ENCODE peak calls at places on chromosome 9, in seven cellular contexts. One of them, this sample, is unnamed.
A peak's percentile ranks its signal among the peaks of the same experiment; 100 is the strongest.

GRCh38 chr9:108049026-108049591 is 559.5 kb upstream of the KLF4 start:
- DNase-seq in sigmoid colon: no peak
- DNase-seq in neural crest cell: no peak
- DNase-seq in A549: peak; percentile 47
- DNase-seq in mesothelial cell of epicardium: no peak
- DNase-seq in fibroblast of mammary gland: peak; percentile 95
- DNase-seq in endodermal cell: no peak
- DNase-seq in this sample: no peak

GRCh38 chr9:112777914-112778313 is 27.4 kb downstream of the SNX30 start:
- DNase-seq in sigmoid colon: no peak
- DNase-seq in neural crest cell: no peak
- DNase-seq in A549: no peak
- DNase-seq in mesothelial cell of epicardium: no peak
- DNase-seq in fibroblast of mammary gland: peak; percentile 56
- DNase-seq in endodermal cell: no peak
- DNase-seq in this sample: no peak

GRCh38 chr9:18861599-18862546 is 171.1 kb downstream of the SAXO1 start:
- DNase-seq in sigmoid colon: peak; percentile 79
- DNase-seq in neural crest cell: peak; percentile 6
- DNase-seq in A549: no peak
- DNase-seq in mesothelial cell of epicardium: peak; percentile 43
- DNase-seq in fibroblast of mammary gland: peak; percentile 60
- DNase-seq in endodermal cell: peak; percentile 80
- DNase-seq in this sample: no peak

GRCh38 chr9:120698766-120699165 is 15.5 kb downstream of the MEGF9 start:
- DNase-seq in sigmoid colon: no peak
- DNase-seq in neural crest cell: no peak
- DNase-seq in A549: no peak
- DNase-seq in mesothelial cell of epicardium: no peak
- DNase-seq in fibroblast of mammary gland: peak; percentile 25
- DNase-seq in endodermal cell: no peak
- DNase-seq in this sample: no peak

GRCh38 chr9:72458153-72458552 is 63.3 kb upstream of the TMC1 start:
- DNase-seq in sigmoid colon: no peak
- DNase-seq in neural crest cell: no peak
- DNase-seq in A549: no peak
- DNase-seq in mesothelial cell of epicardium: no peak
- DNase-seq in fibroblast of mammary gland: no peak
- DNase-seq in endodermal cell: no peak
- DNase-seq in this sample: no peak

GRCh38 chr9:1140057-1140456 is 89.9 kb downstream of the DMRT2 start:
- DNase-seq in sigmoid colon: no peak
- DNase-seq in neural crest cell: no peak
- DNase-seq in A549: no peak
- DNase-seq in mesothelial cell of epicardium: no peak
- DNase-seq in fibroblast of mammary gland: no peak
- DNase-seq in endodermal cell: no peak
- DNase-seq in this sample: no peak

GRCh38 chr9:130159814-130160670 is 12.2 kb upstream of the NCS1 start:
- DNase-seq in sigmoid colon: no peak
- DNase-seq in neural crest cell: no peak
- DNase-seq in A549: no peak
- DNase-seq in mesothelial cell of epicardium: no peak
- DNase-seq in fibroblast of mammary gland: no peak
- DNase-seq in endodermal cell: no peak
- DNase-seq in this sample: no peak

GRCh38 chr9:72220589-72220988 is 71.3 kb downstream of the GDA start:
- DNase-seq in sigmoid colon: no peak
- DNase-seq in neural crest cell: no peak
- DNase-seq in A549: no peak
- DNase-seq in mesothelial cell of epicardium: no peak
- DNase-seq in fibroblast of mammary gland: no peak
- DNase-seq in endodermal cell: no peak
- DNase-seq in this sample: no peak

GRCh38 chr9:86351897-86352296 is 2.3 kb downstream of the TUT7 start:
- DNase-seq in sigmoid colon: no peak
- DNase-seq in neural crest cell: no peak
- DNase-seq in A549: no peak
- DNase-seq in mesothelial cell of epicardium: no peak
- DNase-seq in fibroblast of mammary gland: no peak
- DNase-seq in endodermal cell: no peak
- DNase-seq in this sample: no peak

GRCh38 chr9:121985792-121986494 is 107.2 kb downstream of the TTLL11 start:
- DNase-seq in sigmoid colon: no peak
- DNase-seq in neural crest cell: no peak
- DNase-seq in A549: no peak
- DNase-seq in mesothelial cell of epicardium: no peak
- DNase-seq in fibroblast of mammary gland: no peak
- DNase-seq in endodermal cell: peak; percentile 62
- DNase-seq in this sample: no peak

GRCh38 chr9:120490888-120491595 is 88.9 kb downstream of the CDK5RAP2 start:
- DNase-seq in sigmoid colon: no peak
- DNase-seq in neural crest cell: no peak
- DNase-seq in A549: no peak
- DNase-seq in mesothelial cell of epicardium: no peak
- DNase-seq in fibroblast of mammary gland: peak; percentile 31
- DNase-seq in endodermal cell: peak; percentile 22
- DNase-seq in this sample: no peak

GRCh38 chr9:134781895-134782294 is 98.7 kb upstream of the FCN2 start:
- DNase-seq in sigmoid colon: no peak
- DNase-seq in neural crest cell: no peak
- DNase-seq in A549: no peak
- DNase-seq in mesothelial cell of epicardium: no peak
- DNase-seq in fibroblast of mammary gland: no peak
- DNase-seq in endodermal cell: peak; percentile 77
- DNase-seq in this sample: no peak

GRCh38 chr9:33128570-33128969 is 38.6 kb downstream of the B4GALT1 start:
- DNase-seq in sigmoid colon: peak; percentile 54
- DNase-seq in neural crest cell: no peak
- DNase-seq in A549: no peak
- DNase-seq in mesothelial cell of epicardium: no peak
- DNase-seq in fibroblast of mammary gland: no peak
- DNase-seq in endodermal cell: no peak
- DNase-seq in this sample: no peak

GRCh38 chr9:93077367-93077766 is 18.6 kb upstream of the CARD19 start:
- DNase-seq in sigmoid colon: no peak
- DNase-seq in neural crest cell: no peak
- DNase-seq in A549: no peak
- DNase-seq in mesothelial cell of epicardium: no peak
- DNase-seq in fibroblast of mammary gland: no peak
- DNase-seq in endodermal cell: no peak
- DNase-seq in this sample: no peak

GRCh38 chr9:14056235-14056930 is 257.6 kb downstream of the NFIB start:
- DNase-seq in sigmoid colon: no peak
- DNase-seq in neural crest cell: no peak
- DNase-seq in A549: no peak
- DNase-seq in mesothelial cell of epicardium: no peak
- DNase-seq in fibroblast of mammary gland: no peak
- DNase-seq in endodermal cell: no peak
- DNase-seq in this sample: no peak

GRCh38 chr9:26375448-26375847 is 517.2 kb downstream of the CAAP1 start:
- DNase-seq in sigmoid colon: no peak
- DNase-seq in neural crest cell: no peak
- DNase-seq in A549: no peak
- DNase-seq in mesothelial cell of epicardium: no peak
- DNase-seq in fibroblast of mammary gland: peak; percentile 2
- DNase-seq in endodermal cell: no peak
- DNase-seq in this sample: no peak

GRCh38 chr9:72203205-72203803 is 54.1 kb downstream of the GDA start:
- DNase-seq in sigmoid colon: no peak
- DNase-seq in neural crest cell: peak; percentile 20
- DNase-seq in A549: peak; percentile 70
- DNase-seq in mesothelial cell of epicardium: no peak
- DNase-seq in fibroblast of mammary gland: peak; percentile 36
- DNase-seq in endodermal cell: peak; percentile 66
- DNase-seq in this sample: no peak

GRCh38 chr9:127890053-127890452 is 9.3 kb downstream of the ST6GALNAC6 start:
- DNase-seq in sigmoid colon: no peak
- DNase-seq in neural crest cell: no peak
- DNase-seq in A549: no peak
- DNase-seq in mesothelial cell of epicardium: no peak
- DNase-seq in fibroblast of mammary gland: peak; percentile 52
- DNase-seq in endodermal cell: no peak
- DNase-seq in this sample: no peak

GRCh38 chr9:127886401-127886972 is 9.0 kb upstream of the AK1 start:
- DNase-seq in sigmoid colon: no peak
- DNase-seq in neural crest cell: no peak
- DNase-seq in A549: peak; percentile 69
- DNase-seq in mesothelial cell of epicardium: no peak
- DNase-seq in fibroblast of mammary gland: peak; percentile 33
- DNase-seq in endodermal cell: peak; percentile 75
- DNase-seq in this sample: peak; percentile 79

GRCh38 chr9:127884976-127885490 is 7.6 kb upstream of the AK1 start:
- DNase-seq in sigmoid colon: no peak
- DNase-seq in neural crest cell: no peak
- DNase-seq in A549: no peak
- DNase-seq in mesothelial cell of epicardium: no peak
- DNase-seq in fibroblast of mammary gland: no peak
- DNase-seq in endodermal cell: no peak
- DNase-seq in this sample: peak; percentile 60

GRCh38 chr9:127885508-127886281 is 8.2 kb upstream of the AK1 start:
- DNase-seq in sigmoid colon: no peak
- DNase-seq in neural crest cell: no peak
- DNase-seq in A549: no peak
- DNase-seq in mesothelial cell of epicardium: no peak
- DNase-seq in fibroblast of mammary gland: no peak
- DNase-seq in endodermal cell: peak; percentile 53
- DNase-seq in this sample: no peak

DNA sequence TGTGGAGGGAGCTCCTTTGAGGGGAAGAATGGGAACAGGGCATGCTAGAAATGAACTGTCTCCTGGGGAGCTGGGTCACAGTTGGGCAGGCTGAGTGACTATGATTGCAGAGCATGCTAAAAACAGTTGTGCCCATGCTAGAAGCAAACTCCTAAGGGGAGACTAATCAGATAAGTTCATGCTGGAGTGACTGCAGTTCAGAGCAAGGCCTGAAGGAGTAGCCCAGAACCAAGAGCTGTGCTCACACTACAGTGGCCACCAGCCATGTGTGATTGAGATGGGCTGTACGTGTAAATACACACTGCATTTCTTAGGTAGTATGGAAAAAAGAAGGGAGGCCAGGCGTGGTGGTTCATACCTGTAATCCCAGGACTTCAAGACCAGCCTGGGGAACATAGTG is 10.3 kb upstream of the AK1 start:
- DNase-seq in sigmoid colon: no peak
- DNase-seq in neural crest cell: no peak
- DNase-seq in A549: peak; percentile 56
- DNase-seq in mesothelial cell of epicardium: no peak
- DNase-seq in fibroblast of mammary gland: no peak
- DNase-seq in endodermal cell: peak; percentile 45
- DNase-seq in this sample: no peak
- TF ChIP-seq CTCF in sigmoid colon: no peak
- TF ChIP-seq CTCF in neural crest cell: peak; percentile 37
- TF ChIP-seq CTCF in A549: no peak
- TF ChIP-seq CTCF in mesothelial cell of epicardium: peak; percentile 24
- TF ChIP-seq CTCF in fibroblast of mammary gland: no peak
- TF ChIP-seq CTCF in endodermal cell: peak; percentile 56
- TF ChIP-seq CTCF in this sample: peak; percentile 17

DNA sequence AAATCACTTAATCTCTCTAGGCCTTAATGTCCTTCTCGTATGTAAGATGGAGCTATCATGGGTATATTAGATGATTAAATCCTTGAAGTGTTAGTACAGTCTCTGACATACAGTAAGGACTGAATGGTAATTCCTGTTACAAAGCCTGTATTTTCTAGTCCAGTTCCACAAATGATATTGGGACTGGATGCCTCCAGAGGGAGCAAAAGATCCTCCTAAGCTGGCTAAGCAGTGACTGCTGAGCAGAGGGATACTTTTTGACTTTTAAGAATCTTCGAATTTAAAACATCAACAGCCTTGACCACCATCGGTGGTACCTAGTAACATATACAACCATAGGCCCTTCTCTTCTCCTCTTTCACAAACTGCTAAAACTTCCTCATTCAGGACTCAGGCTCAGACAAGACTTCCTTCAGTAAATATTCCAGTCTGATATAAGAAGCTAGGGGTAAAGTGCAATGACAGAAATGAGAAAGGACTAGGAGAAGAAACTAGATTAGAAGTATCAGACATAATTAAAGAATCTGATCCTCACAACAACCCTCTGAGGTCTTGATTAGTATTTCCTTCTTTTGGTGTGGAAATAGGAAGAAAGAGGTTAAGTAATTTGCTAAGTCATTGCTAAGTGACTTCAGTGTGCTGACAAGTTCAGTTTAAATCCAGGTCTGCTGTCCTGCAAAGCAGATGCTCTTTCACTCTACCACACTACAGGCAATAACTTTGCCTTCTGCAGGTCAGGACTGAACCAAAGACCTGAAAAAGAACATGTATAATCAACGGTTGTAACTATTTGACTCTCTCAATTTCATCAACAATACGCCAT is 13.9 kb downstream of the PTAR1 start:
- DNase-seq in sigmoid colon: no peak
- DNase-seq in neural crest cell: no peak
- DNase-seq in A549: peak; percentile 53
- DNase-seq in mesothelial cell of epicardium: no peak
- DNase-seq in fibroblast of mammary gland: peak; percentile 41
- DNase-seq in endodermal cell: no peak
- DNase-seq in this sample: no peak
- TF ChIP-seq CTCF in sigmoid colon: no peak
- TF ChIP-seq CTCF in neural crest cell: peak; percentile 33
- TF ChIP-seq CTCF in A549: peak; percentile 47
- TF ChIP-seq CTCF in mesothelial cell of epicardium: no peak
- TF ChIP-seq CTCF in fibroblast of mammary gland: peak; percentile 27
- TF ChIP-seq CTCF in endodermal cell: peak; percentile 66
- TF ChIP-seq CTCF in this sample: peak; percentile 63

GRCh38 chr9:98262056-98262455 is 6.6 kb upstream of the TBC1D2 start:
- DNase-seq in sigmoid colon: no peak
- DNase-seq in neural crest cell: no peak
- DNase-seq in A549: no peak
- DNase-seq in mesothelial cell of epicardium: no peak
- DNase-seq in fibroblast of mammary gland: no peak
- DNase-seq in endodermal cell: peak; percentile 30
- DNase-seq in this sample: no peak

GRCh38 chr9:98263080-98263479 is 7.6 kb upstream of the TBC1D2 start:
- DNase-seq in sigmoid colon: no peak
- DNase-seq in neural crest cell: no peak
- DNase-seq in A549: no peak
- DNase-seq in mesothelial cell of epicardium: no peak
- DNase-seq in fibroblast of mammary gland: no peak
- DNase-seq in endodermal cell: no peak
- DNase-seq in this sample: no peak

GRCh38 chr9:98260635-98261034 is 5.2 kb upstream of the TBC1D2 start:
- DNase-seq in sigmoid colon: no peak
- DNase-seq in neural crest cell: no peak
- DNase-seq in A549: no peak
- DNase-seq in mesothelial cell of epicardium: no peak
- DNase-seq in fibroblast of mammary gland: no peak
- DNase-seq in endodermal cell: peak; percentile 26
- DNase-seq in this sample: no peak

GRCh38 chr9:98256632-98257218 is 1.3 kb upstream of the TBC1D2 start:
- DNase-seq in sigmoid colon: no peak
- DNase-seq in neural crest cell: no peak
- DNase-seq in A549: no peak
- DNase-seq in mesothelial cell of epicardium: no peak
- DNase-seq in fibroblast of mammary gland: no peak
- DNase-seq in endodermal cell: peak; percentile 49
- DNase-seq in this sample: no peak

GRCh38 chr9:98259791-98260190 is 4.3 kb upstream of the TBC1D2 start:
- DNase-seq in sigmoid colon: no peak
- DNase-seq in neural crest cell: no peak
- DNase-seq in A549: no peak
- DNase-seq in mesothelial cell of epicardium: no peak
- DNase-seq in fibroblast of mammary gland: no peak
- DNase-seq in endodermal cell: peak; percentile 12
- DNase-seq in this sample: no peak
- TF ChIP-seq CTCF in sigmoid colon: no peak
- TF ChIP-seq CTCF in neural crest cell: no peak
- TF ChIP-seq CTCF in A549: no peak
- TF ChIP-seq CTCF in mesothelial cell of epicardium: no peak
- TF ChIP-seq CTCF in fibroblast of mammary gland: no peak
- TF ChIP-seq CTCF in endodermal cell: peak; percentile 12
- TF ChIP-seq CTCF in this sample: peak; percentile 49

GRCh38 chr9:113853333-113853732 is 22.8 kb upstream of the ZNF618 start:
- DNase-seq in sigmoid colon: no peak
- DNase-seq in neural crest cell: no peak
- DNase-seq in A549: peak; percentile 22
- DNase-seq in mesothelial cell of epicardium: no peak
- DNase-seq in fibroblast of mammary gland: peak; percentile 24
- DNase-seq in endodermal cell: peak; percentile 68
- DNase-seq in this sample: no peak
- TF ChIP-seq CTCF in sigmoid colon: no peak
- TF ChIP-seq CTCF in neural crest cell: peak; percentile 51
- TF ChIP-seq CTCF in A549: no peak
- TF ChIP-seq CTCF in mesothelial cell of epicardium: no peak
- TF ChIP-seq CTCF in fibroblast of mammary gland: peak; percentile 57
- TF ChIP-seq CTCF in endodermal cell: peak; percentile 87
- TF ChIP-seq CTCF in this sample: peak; percentile 51